ENCODE peak calls at places on chromosomes 1 and 21, in six cellular contexts. T is GM23248, A is GM23338, Z is OCI-LY7, H is hepatocyte, G is PC-3. R is an unnamed sample.

GRCh38 chr1:240100351-240100750 is 8.7 kb downstream of the FMN2 start:
- DNase-seq in G (peak), H (no peak), T (peak), A (no peak), Z (no peak), R (no peak)

GRCh38 chr1:243926803-243927245 is 76.8 kb upstream of the AKT3 start:
- DNase-seq in A (peak), Z (no peak), T (peak), H (no peak), G (peak), R (peak)

GRCh38 chr1:19325958-19326747 is 14.0 kb downstream of the SLC66A1 start:
- DNase-seq in H (no peak), A (peak), Z (no peak), T (no peak), G (no peak), R (no peak)

GRCh38 chr1:27630859-27631491 is 4.0 kb downstream of the FGR start:
- DNase-seq in G (no peak), A (no peak), Z (no peak), H (no peak), T (no peak), R (no peak)

GRCh38 chr1:21018673-21019072 is 158.0 kb downstream of the EIF4G3 start:
- DNase-seq in T (no peak), A (no peak), H (no peak), G (no peak), Z (no peak), R (no peak)

GRCh38 chr1:150696590-150696989 is 364 bp downstream of the GOLPH3L start:
- DNase-seq in G (no peak), H (peak), A (peak), T (peak), Z (no peak), R (peak)

GRCh38 chr1:46244656-46245371 is 2.7 kb upstream of the RAD54L start:
- DNase-seq in G (peak), T (peak), Z (peak), A (peak), H (no peak), R (no peak)

GRCh38 chr1:30258876-30259275 is 464.5 kb downstream of the MATN1 start:
- DNase-seq in G (no peak), H (no peak), T (no peak), Z (no peak), A (no peak), R (no peak)

GRCh38 chr1:207081106-207081505 is 7.6 kb upstream of the C4BPB start:
- DNase-seq in T (no peak), Z (no peak), G (peak), H (no peak), A (no peak), R (no peak)

GRCh38 chr1:163459539-163459938 is 137.8 kb downstream of the NUF2 start:
- DNase-seq in G (no peak), T (no peak), Z (no peak), A (no peak), H (no peak), R (no peak)

GRCh38 chr1:63916485-63917360 is 142.9 kb downstream of the ROR1 start:
- DNase-seq in H (no peak), Z (no peak), A (no peak), G (no peak), T (no peak), R (no peak)

GRCh38 chr1:12249748-12250147 is 19.9 kb downstream of the VPS13D start:
- DNase-seq in T (no peak), G (no peak), H (no peak), Z (no peak), A (peak), R (no peak)

GRCh38 chr1:54462597-54463258 is 56.5 kb upstream of the SSBP3 start:
- DNase-seq in T (no peak), H (no peak), A (no peak), G (no peak), Z (no peak), R (no peak)
- TF ChIP-seq EZH2phosphoT487 in T (no peak), H (no peak), A (no peak), G (no peak), Z (no peak), R (no peak)

DNA sequence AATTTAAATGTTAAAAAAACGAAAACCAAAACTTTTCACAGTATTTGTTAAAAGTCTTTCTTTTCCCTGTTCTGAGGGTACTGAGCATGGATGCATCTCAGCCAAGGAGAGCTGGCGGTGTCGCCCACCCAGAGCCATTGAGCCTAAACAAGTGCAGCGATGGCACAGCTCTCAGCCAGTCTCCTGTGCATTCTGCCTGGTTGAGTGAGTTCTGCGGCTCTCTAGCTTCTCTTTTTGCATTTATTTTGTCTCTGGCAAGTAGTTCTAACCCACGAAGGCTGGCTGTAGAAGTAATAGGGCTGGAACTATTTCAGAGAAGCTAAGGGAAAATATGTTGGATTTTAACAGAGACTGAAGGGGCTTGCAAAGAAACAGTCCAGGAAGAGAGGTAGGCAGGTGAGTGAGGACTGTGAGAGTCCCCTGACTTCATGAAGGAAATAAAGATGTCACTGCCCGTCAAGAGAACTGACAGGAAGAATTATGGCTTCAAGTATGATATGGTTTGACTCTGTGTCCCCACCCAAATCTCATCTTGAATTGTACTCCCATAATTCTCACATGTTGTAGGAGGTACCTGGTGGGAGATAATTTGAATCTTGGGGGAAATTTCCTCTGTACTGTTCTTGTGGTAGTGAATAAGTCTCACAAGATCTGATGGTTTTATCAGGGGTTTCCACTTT is 35.6 kb upstream of the LIN9 start:
- DNase-seq in H (no peak), A (no peak), T (no peak), Z (no peak), G (no peak), R (no peak)
- H3K4me2 ChIP-seq in H (no peak), A (no peak), T (no peak), Z (no peak), G (no peak), R (no peak)

DNA sequence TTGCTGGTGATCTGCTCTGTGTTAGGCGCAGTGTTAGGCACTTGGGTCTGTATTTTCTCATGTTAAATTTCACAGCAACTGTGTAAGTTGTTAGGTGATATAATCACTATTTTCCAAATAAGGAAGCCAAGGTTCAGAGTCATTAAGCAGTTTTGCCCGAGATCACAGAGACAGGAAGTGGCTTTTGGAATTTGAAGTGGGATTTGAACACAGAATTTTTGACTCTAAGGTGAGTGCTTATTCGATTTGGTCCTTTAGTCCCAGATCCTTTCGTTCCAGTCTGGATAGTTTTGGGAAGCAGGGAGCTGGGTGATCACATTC is 114.9 kb downstream of the NMNAT2 start:
- DNase-seq in Z (no peak), A (no peak), H (no peak), G (no peak), T (peak), R (no peak)
- H2AFZ ChIP-seq in Z (no peak), A (peak), H (no peak), G (no peak), T (peak), R (peak)

DNA sequence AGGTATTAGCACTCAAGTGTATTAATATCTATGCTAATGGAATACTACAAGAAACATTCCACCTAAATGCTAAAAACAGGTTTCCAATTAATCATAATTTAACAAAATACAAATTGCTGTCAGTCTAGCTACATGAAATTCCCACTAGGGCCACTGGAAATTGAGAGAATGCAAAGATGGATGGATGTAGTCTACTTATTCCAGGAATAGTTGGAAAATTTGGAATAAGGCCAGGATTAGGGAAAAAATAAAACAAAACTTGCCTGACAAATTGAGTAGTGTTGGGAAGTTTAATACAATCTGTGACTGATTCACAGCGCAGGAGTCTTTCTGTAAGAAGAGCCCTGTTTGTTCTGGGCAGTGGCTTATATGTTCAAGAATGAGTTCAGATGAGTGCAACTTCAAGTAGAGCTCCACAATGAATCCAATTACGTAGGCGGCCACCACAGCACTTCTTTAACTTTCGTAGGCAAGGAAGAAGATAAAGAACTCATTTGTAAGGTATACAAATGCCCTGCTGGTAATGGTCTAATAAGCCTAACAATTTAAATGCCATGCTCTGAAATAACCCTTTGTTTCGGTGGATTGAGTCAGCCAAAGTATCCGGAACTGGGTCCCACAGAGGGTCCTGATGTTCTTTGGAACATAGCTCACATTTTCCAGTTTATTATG is 47.1 kb upstream of the KCNE1 start:
- DNase-seq in A (no peak), Z (no peak), G (no peak), T (no peak), H (no peak), R (no peak)
- TF ChIP-seq EZH2phosphoT487 in A (no peak), Z (no peak), G (no peak), T (no peak), H (no peak), R (no peak)

GRCh38 chr1:109632671-109633346 is 13.2 kb downstream of the AMPD2 start:
- DNase-seq in H (no peak), T (no peak), A (no peak), G (no peak), Z (no peak), R (peak)
- H3K4me2 ChIP-seq in H (no peak), T (no peak), A (no peak), G (no peak), Z (no peak), R (peak)